ENCODE peak calls at places on chromosomes 3 and 15, in nine cellular contexts. K is GM23338, Y is PC-3, W is MM.1S, A is SK-N-SH, I is HCT116, L is GM23248, V is neural progenitor cell, R is OCI-LY7. Z is an unnamed sample.

GRCh38 chr3:14620512-14620911 is 31.1 kb upstream of the CCDC174 start:
- DNase-seq in K (peak), Y (no peak), W (no peak), A (no peak), I (no peak), L (no peak), V (peak), R (no peak), Z (no peak)

GRCh38 chr15:51641490-51642135 is 19.0 kb upstream of the DMXL2 start:
- DNase-seq in K (no peak), Y (no peak), W (no peak), A (no peak), I (no peak), L (no peak), V (no peak), R (no peak), Z (no peak)

GRCh38 chr15:78070049-78070698 is 7.3 kb downstream of the TBC1D2B start:
- DNase-seq in K (no peak), Y (peak), W (no peak), A (no peak), I (no peak), L (no peak), V (no peak), R (peak), Z (no peak)

GRCh38 chr3:134721214-134721613 is 70.4 kb upstream of the KY start:
- DNase-seq in K (no peak), Y (no peak), W (no peak), A (no peak), I (no peak), L (peak), V (no peak), R (no peak), Z (no peak)

GRCh38 chr3:5245927-5246326 is 58.4 kb downstream of the EDEM1 start:
- DNase-seq in K (no peak), Y (no peak), W (peak), A (no peak), I (no peak), L (no peak), V (no peak), R (peak), Z (no peak)

GRCh38 chr15:49718234-49718633 is 97.4 kb downstream of the DTWD1 start:
- DNase-seq in K (no peak), Y (no peak), W (no peak), A (no peak), I (no peak), L (peak), V (no peak), R (no peak), Z (no peak)

GRCh38 chr3:69649713-69650419 is 89.4 kb upstream of the MITF start:
- DNase-seq in K (no peak), Y (peak), W (no peak), A (no peak), I (no peak), L (peak), V (no peak), R (no peak), Z (no peak)

GRCh38 chr15:69390575-69390974 is 23.6 kb upstream of the KIF23 start:
- DNase-seq in K (no peak), Y (peak), W (no peak), A (no peak), I (no peak), L (peak), V (no peak), R (no peak), Z (no peak)

GRCh38 chr3:183254816-183255730 is 2.0 kb downstream of the B3GNT5 start:
- DNase-seq in K (no peak), Y (peak), W (no peak), A (no peak), I (no peak), L (no peak), V (peak), R (no peak), Z (peak)

DNA sequence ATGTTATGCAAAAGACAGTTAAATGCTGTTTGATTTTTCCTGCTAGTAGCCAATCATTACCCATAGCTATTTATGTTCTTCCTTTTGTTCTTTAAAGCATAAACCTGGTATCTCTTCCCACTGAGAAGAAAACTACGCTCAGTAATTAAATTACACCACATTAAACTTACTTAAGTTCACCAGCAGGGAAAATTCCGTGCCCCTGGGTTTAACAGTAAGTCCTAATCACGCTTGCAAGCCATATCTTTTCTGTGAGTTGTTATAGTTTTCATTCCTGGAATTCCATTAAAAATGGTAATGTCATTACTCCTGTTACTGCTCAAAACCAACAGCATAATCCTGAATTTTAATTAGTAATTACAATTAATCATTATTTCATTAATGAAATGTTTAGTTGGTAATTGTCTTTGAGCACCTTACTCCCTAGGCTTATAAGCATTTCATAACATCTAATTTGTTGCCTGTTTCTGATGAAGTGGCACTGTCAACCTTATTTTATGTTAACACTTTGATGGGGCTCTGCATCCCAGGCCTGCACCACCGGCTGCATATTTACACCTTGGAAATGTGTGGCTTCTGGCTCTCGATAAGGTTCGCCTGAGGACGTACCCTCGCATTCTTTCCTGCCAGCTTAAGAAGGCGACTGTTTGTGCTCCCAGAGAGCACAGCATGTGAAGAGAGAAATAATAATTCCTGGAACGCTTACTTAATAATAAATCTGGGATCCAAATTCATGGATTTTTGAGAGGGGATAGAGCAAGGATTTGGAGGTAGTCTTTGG is 763.1 kb upstream of the CFAP20DC start:
- DNase-seq in K (peak), Y (no peak), W (no peak), A (no peak), I (no peak), L (no peak), V (peak), R (no peak), Z (no peak)
- TF ChIP-seq EZH2phosphoT487 in K (no peak), Y (no peak), W (no peak), A (no peak), I (no peak), L (no peak), V (no peak), R (no peak), Z (no peak)

GRCh38 chr3:100525753-100526612 is 33.6 kb downstream of the TMEM45A start:
- DNase-seq in K (no peak), Y (peak), W (no peak), A (peak), I (peak), L (peak), V (no peak), R (no peak), Z (peak)
- TF ChIP-seq EZH2phosphoT487 in K (no peak), Y (no peak), W (no peak), A (no peak), I (no peak), L (no peak), V (no peak), R (no peak), Z (no peak)

DNA sequence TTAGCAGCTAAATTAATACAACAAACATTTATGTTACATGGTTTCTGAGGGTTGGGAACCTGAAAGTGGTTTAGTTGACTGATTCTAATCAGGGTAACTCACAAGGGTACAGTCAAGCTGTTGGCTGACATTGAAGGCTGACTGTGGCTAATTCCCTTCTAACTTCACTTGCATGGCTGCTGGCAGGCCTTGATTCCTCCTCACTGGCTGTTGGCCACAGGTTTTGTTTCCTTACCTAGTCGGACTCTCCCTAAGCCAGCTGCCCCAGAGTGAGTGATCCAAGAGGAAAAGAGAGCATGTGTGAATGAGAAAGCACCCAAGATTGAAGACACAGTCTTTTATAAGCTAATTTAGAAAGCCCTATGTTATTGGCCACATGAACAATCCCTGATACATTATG is 700.1 kb downstream of the ROBO1 start:
- DNase-seq in K (peak), Y (no peak), W (no peak), A (no peak), I (no peak), L (no peak), V (no peak), R (no peak), Z (no peak)
- TF ChIP-seq EZH2phosphoT487 in K (no peak), Y (no peak), W (no peak), A (no peak), I (no peak), L (no peak), V (no peak), R (no peak), Z (no peak)

GRCh38 chr15:72604794-72605193 is 49.7 kb upstream of the GOLGA6B start:
- DNase-seq in K (peak), Y (no peak), W (no peak), A (peak), I (peak), L (peak), V (peak), R (no peak), Z (no peak)
- TF ChIP-seq EZH2phosphoT487 in K (no peak), Y (no peak), W (no peak), A (no peak), I (no peak), L (no peak), V (no peak), R (no peak), Z (no peak)